ENCODE peak calls at places on chromosomes 16 and 17, in six cellular contexts. One of them, this sample, is unnamed.

GRCh38 chr17:68514809-68515208 is 2.6 kb downstream of the PRKAR1A start:
- DNase-seq in psoas muscle: no peak
- DNase-seq in upper lobe of left lung: no peak
- DNase-seq in thoracic aorta: no peak
- DNase-seq in tibial artery: no peak
- DNase-seq in CD8-positive, alpha-beta memory T cell: no peak
- DNase-seq in this sample: no peak

GRCh38 chr17:46193626-46194392 is 580 bp upstream of the KANSL1 start:
- DNase-seq in psoas muscle: peak; percentile 100
- DNase-seq in tibial artery: peak; percentile 97
- DNase-seq in thoracic aorta: peak; percentile 82
- DNase-seq in CD8-positive, alpha-beta memory T cell: peak; percentile 90
- DNase-seq in upper lobe of left lung: peak; percentile 96
- DNase-seq in this sample: peak; percentile 98

GRCh38 chr16:89137666-89138512 is 33.7 kb upstream of the CDH15 start:
- DNase-seq in thoracic aorta: no peak
- DNase-seq in psoas muscle: no peak
- DNase-seq in upper lobe of left lung: no peak
- DNase-seq in CD8-positive, alpha-beta memory T cell: no peak
- DNase-seq in tibial artery: no peak
- DNase-seq in this sample: no peak

GRCh38 chr17:12637015-12637414 is 28.7 kb upstream of the MYOCD start:
- DNase-seq in CD8-positive, alpha-beta memory T cell: no peak
- DNase-seq in upper lobe of left lung: no peak
- DNase-seq in tibial artery: no peak
- DNase-seq in thoracic aorta: peak; percentile 52
- DNase-seq in psoas muscle: no peak
- DNase-seq in this sample: no peak

GRCh38 chr17:64024781-64025731 is 4.6 kb upstream of the ICAM2 start:
- DNase-seq in tibial artery: no peak
- DNase-seq in CD8-positive, alpha-beta memory T cell: no peak
- DNase-seq in thoracic aorta: no peak
- DNase-seq in psoas muscle: no peak
- DNase-seq in upper lobe of left lung: no peak
- DNase-seq in this sample: peak; percentile 5

GRCh38 chr16:64627288-64627687 is 494.6 kb downstream of the CDH11 start:
- DNase-seq in thoracic aorta: no peak
- DNase-seq in tibial artery: no peak
- DNase-seq in CD8-positive, alpha-beta memory T cell: no peak
- DNase-seq in upper lobe of left lung: no peak
- DNase-seq in psoas muscle: no peak
- DNase-seq in this sample: peak; percentile 27

GRCh38 chr16:84463221-84463620 is 41.2 kb downstream of the MEAK7 start:
- DNase-seq in tibial artery: peak; percentile 6
- DNase-seq in thoracic aorta: no peak
- DNase-seq in psoas muscle: no peak
- DNase-seq in CD8-positive, alpha-beta memory T cell: no peak
- DNase-seq in upper lobe of left lung: peak; percentile 12
- DNase-seq in this sample: no peak

GRCh38 chr17:80987941-80988461 is 3.6 kb upstream of the CHMP6 start:
- DNase-seq in upper lobe of left lung: no peak
- DNase-seq in tibial artery: no peak
- DNase-seq in thoracic aorta: no peak
- DNase-seq in psoas muscle: peak; percentile 79
- DNase-seq in CD8-positive, alpha-beta memory T cell: no peak
- DNase-seq in this sample: peak; percentile 40

GRCh38 chr16:17448640-17449638 is 21.8 kb downstream of the XYLT1 start:
- DNase-seq in psoas muscle: peak; percentile 76
- DNase-seq in thoracic aorta: no peak
- DNase-seq in tibial artery: peak; percentile 49
- DNase-seq in upper lobe of left lung: peak; percentile 55
- DNase-seq in CD8-positive, alpha-beta memory T cell: no peak
- DNase-seq in this sample: no peak

GRCh38 chr17:34635876-34636275 is 56.5 kb downstream of the TMEM132E start:
- DNase-seq in tibial artery: no peak
- DNase-seq in CD8-positive, alpha-beta memory T cell: no peak
- DNase-seq in thoracic aorta: no peak
- DNase-seq in psoas muscle: peak; percentile 35
- DNase-seq in upper lobe of left lung: no peak
- DNase-seq in this sample: no peak

GRCh38 chr16:49634235-49635008 is 221.5 kb downstream of the ZNF423 start:
- DNase-seq in CD8-positive, alpha-beta memory T cell: no peak
- DNase-seq in upper lobe of left lung: no peak
- DNase-seq in thoracic aorta: no peak
- DNase-seq in tibial artery: no peak
- DNase-seq in psoas muscle: no peak
- DNase-seq in this sample: no peak

GRCh38 chr16:68696514-68696913 is 40.6 kb upstream of the CDH1 start:
- DNase-seq in tibial artery: no peak
- DNase-seq in CD8-positive, alpha-beta memory T cell: no peak
- DNase-seq in psoas muscle: no peak
- DNase-seq in thoracic aorta: no peak
- DNase-seq in upper lobe of left lung: no peak
- DNase-seq in this sample: no peak

GRCh38 chr17:16973760-16974540 is 2.0 kb upstream of the TNFRSF13B start:
- DNase-seq in psoas muscle: no peak
- DNase-seq in upper lobe of left lung: no peak
- DNase-seq in CD8-positive, alpha-beta memory T cell: no peak
- DNase-seq in thoracic aorta: no peak
- DNase-seq in tibial artery: no peak
- DNase-seq in this sample: no peak

GRCh38 chr17:76088041-76088867 is 9.3 kb downstream of the ZACN start:
- DNase-seq in tibial artery: no peak
- DNase-seq in upper lobe of left lung: no peak
- DNase-seq in thoracic aorta: no peak
- DNase-seq in CD8-positive, alpha-beta memory T cell: no peak
- DNase-seq in psoas muscle: no peak
- DNase-seq in this sample: peak; percentile 91

GRCh38 chr16:12781777-12782176 is 21.9 kb downstream of the CPPED1 start:
- DNase-seq in CD8-positive, alpha-beta memory T cell: no peak
- DNase-seq in upper lobe of left lung: no peak
- DNase-seq in thoracic aorta: no peak
- DNase-seq in psoas muscle: no peak
- DNase-seq in tibial artery: no peak
- DNase-seq in this sample: no peak

GRCh38 chr17:17125136-17126084 is 80.7 kb downstream of the PLD6 start:
- DNase-seq in CD8-positive, alpha-beta memory T cell: peak; percentile 35
- DNase-seq in psoas muscle: peak; percentile 32
- DNase-seq in upper lobe of left lung: no peak
- DNase-seq in tibial artery: no peak
- DNase-seq in thoracic aorta: no peak
- DNase-seq in this sample: no peak

GRCh38 chr16:66408181-66409048 is 18.7 kb upstream of the BEAN1 start:
- DNase-seq in psoas muscle: no peak
- DNase-seq in CD8-positive, alpha-beta memory T cell: peak; percentile 64
- DNase-seq in thoracic aorta: no peak
- DNase-seq in tibial artery: no peak
- DNase-seq in upper lobe of left lung: no peak
- DNase-seq in this sample: no peak

GRCh38 chr17:44218344-44219125 is 940 bp downstream of the UBTF start:
- DNase-seq in thoracic aorta: no peak
- DNase-seq in tibial artery: peak; percentile 77
- DNase-seq in psoas muscle: peak; percentile 95
- DNase-seq in CD8-positive, alpha-beta memory T cell: peak; percentile 93
- DNase-seq in upper lobe of left lung: peak; percentile 91
- DNase-seq in this sample: peak; percentile 98

GRCh38 chr17:47850692-47851573 is at the start of gene SP6:
- DNase-seq in tibial artery: no peak
- DNase-seq in upper lobe of left lung: peak; percentile 85
- DNase-seq in CD8-positive, alpha-beta memory T cell: peak; percentile 35
- DNase-seq in psoas muscle: peak; percentile 77
- DNase-seq in thoracic aorta: no peak
- DNase-seq in this sample: peak; percentile 96

GRCh38 chr17:65005858-65006257 is 50.7 kb downstream of the GNA13 start:
- DNase-seq in psoas muscle: no peak
- DNase-seq in thoracic aorta: no peak
- DNase-seq in CD8-positive, alpha-beta memory T cell: no peak
- DNase-seq in tibial artery: no peak
- DNase-seq in upper lobe of left lung: no peak
- DNase-seq in this sample: no peak

GRCh38 chr17:43856141-43856540 is 9.2 kb downstream of the CD300LG start:
- DNase-seq in tibial artery: no peak
- DNase-seq in thoracic aorta: no peak
- DNase-seq in upper lobe of left lung: no peak
- DNase-seq in CD8-positive, alpha-beta memory T cell: no peak
- DNase-seq in psoas muscle: no peak
- DNase-seq in this sample: no peak

GRCh38 chr17:82710499-82711232 is 5.8 kb upstream of the FN3KRP start:
- DNase-seq in CD8-positive, alpha-beta memory T cell: no peak
- DNase-seq in psoas muscle: no peak
- DNase-seq in thoracic aorta: no peak
- DNase-seq in tibial artery: no peak
- DNase-seq in upper lobe of left lung: no peak
- DNase-seq in this sample: peak; percentile 84

GRCh38 chr17:18031955-18032354 is 7.0 kb downstream of the ATPAF2 start:
- DNase-seq in tibial artery: no peak
- DNase-seq in thoracic aorta: no peak
- DNase-seq in upper lobe of left lung: peak; percentile 24
- DNase-seq in CD8-positive, alpha-beta memory T cell: no peak
- DNase-seq in psoas muscle: no peak
- DNase-seq in this sample: no peak

GRCh38 chr16:72427001-72427785 is 255.2 kb upstream of the PMFBP1 start:
- DNase-seq in upper lobe of left lung: no peak
- DNase-seq in CD8-positive, alpha-beta memory T cell: no peak
- DNase-seq in tibial artery: no peak
- DNase-seq in psoas muscle: no peak
- DNase-seq in thoracic aorta: no peak
- DNase-seq in this sample: no peak

GRCh38 chr17:51119415-51120356 is 982 bp downstream of the SPAG9 start:
- DNase-seq in thoracic aorta: no peak
- DNase-seq in tibial artery: peak; percentile 43
- DNase-seq in CD8-positive, alpha-beta memory T cell: peak; percentile 32
- DNase-seq in upper lobe of left lung: peak; percentile 39
- DNase-seq in psoas muscle: peak; percentile 75
- DNase-seq in this sample: peak; percentile 74

GRCh38 chr17:80103686-80104085 is 2.3 kb downstream of the GAA start:
- DNase-seq in upper lobe of left lung: no peak
- DNase-seq in thoracic aorta: no peak
- DNase-seq in CD8-positive, alpha-beta memory T cell: no peak
- DNase-seq in tibial artery: no peak
- DNase-seq in psoas muscle: no peak
- DNase-seq in this sample: no peak

GRCh38 chr16:28596840-28597691 is at the start of gene SULT1A2:
- DNase-seq in psoas muscle: no peak
- DNase-seq in CD8-positive, alpha-beta memory T cell: no peak
- DNase-seq in tibial artery: no peak
- DNase-seq in upper lobe of left lung: peak; percentile 90
- DNase-seq in thoracic aorta: no peak
- DNase-seq in this sample: peak; percentile 67

GRCh38 chr16:23394141-23394540 is 58.8 kb downstream of the COG7 start:
- DNase-seq in thoracic aorta: no peak
- DNase-seq in upper lobe of left lung: no peak
- DNase-seq in CD8-positive, alpha-beta memory T cell: no peak
- DNase-seq in tibial artery: no peak
- DNase-seq in psoas muscle: no peak
- DNase-seq in this sample: no peak

DNA sequence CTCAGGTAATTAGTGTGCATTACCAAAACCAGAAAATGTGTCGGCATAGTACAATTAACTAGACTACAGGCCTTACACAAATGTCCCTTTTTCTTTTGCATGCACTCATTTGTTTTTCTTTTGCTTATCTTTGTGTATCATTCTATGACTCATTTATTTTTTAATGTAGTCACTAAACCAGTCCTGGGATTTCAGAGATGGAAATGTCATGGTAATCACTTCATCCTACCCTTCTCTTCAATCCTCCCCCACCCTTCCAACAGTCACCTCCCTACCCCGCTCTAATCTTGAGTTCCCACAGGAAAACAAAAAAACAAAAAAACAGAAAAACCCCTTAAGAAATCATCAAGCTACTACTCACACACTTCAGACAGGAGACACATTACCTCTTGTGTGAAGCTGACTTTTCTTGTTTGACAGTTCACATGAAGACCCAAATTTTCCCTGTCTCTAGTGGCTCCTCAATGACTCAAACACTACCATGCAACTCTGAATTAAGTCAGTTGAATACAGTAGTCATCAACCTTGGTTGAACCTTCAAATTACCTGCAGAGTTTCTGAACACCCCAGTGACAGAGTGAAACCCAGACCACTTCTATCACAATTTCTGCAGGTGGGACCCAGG is 242.4 kb upstream of the SALL1 start:
- DNase-seq in psoas muscle: no peak
- DNase-seq in thoracic aorta: no peak
- DNase-seq in tibial artery: no peak
- DNase-seq in CD8-positive, alpha-beta memory T cell: no peak
- DNase-seq in upper lobe of left lung: no peak
- DNase-seq in this sample: no peak
- H3K4me3 ChIP-seq in psoas muscle: no peak overlapping the region
- H3K4me3 ChIP-seq in thoracic aorta: no peak overlapping the region
- H3K4me3 ChIP-seq in tibial artery: no peak overlapping the region
- H3K4me3 ChIP-seq in CD8-positive, alpha-beta memory T cell: no peak overlapping the region
- H3K4me3 ChIP-seq in upper lobe of left lung: no peak overlapping the region
- H3K4me3 ChIP-seq in this sample: no peak overlapping the region

GRCh38 chr17:78802008-78802407 is 19.9 kb upstream of the CYTH1 start:
- DNase-seq in CD8-positive, alpha-beta memory T cell: no peak
- DNase-seq in tibial artery: no peak
- DNase-seq in upper lobe of left lung: no peak
- DNase-seq in psoas muscle: no peak
- DNase-seq in thoracic aorta: no peak
- DNase-seq in this sample: no peak
- H3K36me3 ChIP-seq in CD8-positive, alpha-beta memory T cell: peaks cover 62% of the 10 kb centered on the region
- H3K36me3 ChIP-seq in tibial artery: peaks cover 69% of the 10 kb centered on the region
- H3K36me3 ChIP-seq in upper lobe of left lung: peaks cover 69% of the 10 kb centered on the region
- H3K36me3 ChIP-seq in psoas muscle: no peaks in the 10 kb centered on the region
- H3K36me3 ChIP-seq in thoracic aorta: peaks cover 64% of the 10 kb centered on the region
- H3K36me3 ChIP-seq in this sample: peaks cover 33% of the 10 kb centered on the region

DNA sequence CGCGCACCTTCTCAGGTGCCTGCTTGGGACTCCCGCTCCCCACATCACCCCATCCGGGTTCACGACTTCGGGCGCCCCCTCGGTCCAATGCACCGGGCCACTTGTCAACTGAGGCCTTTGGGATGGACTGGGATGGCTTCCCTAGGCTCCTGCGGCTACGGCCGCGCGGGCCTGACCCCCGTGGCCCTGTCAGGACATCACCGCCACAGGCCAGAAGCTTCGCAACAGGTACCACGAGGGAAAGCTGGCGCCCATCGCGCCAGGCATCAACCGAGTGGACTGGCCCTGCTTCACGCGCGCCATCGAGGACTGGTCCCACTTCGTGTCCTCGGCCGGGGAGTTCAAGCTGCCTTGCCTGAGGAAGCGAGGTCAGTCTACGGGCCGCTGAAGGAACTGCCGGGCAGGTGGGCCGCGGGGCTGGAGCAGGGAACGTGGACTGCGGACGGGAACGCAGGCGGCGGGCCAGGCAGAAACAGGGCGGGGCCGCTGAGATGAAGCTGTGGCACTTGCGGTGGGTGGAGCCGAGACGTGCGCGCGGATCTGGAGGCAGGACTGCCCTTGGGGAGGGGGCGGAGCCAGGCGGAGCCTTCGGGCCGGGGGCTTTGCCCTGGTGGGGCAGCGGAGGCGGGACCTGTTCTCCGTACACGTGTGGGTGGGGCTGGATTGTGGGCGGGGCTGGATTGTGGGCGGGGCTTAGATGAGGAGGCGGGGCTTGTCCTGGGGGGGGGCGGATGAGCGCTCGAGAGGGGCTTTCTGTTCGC is 13.7 kb upstream of the CNGB1 start:
- DNase-seq in thoracic aorta: no peak
- DNase-seq in tibial artery: peak; percentile 74
- DNase-seq in CD8-positive, alpha-beta memory T cell: peak; percentile 90
- DNase-seq in upper lobe of left lung: peak; percentile 95
- DNase-seq in psoas muscle: peak; percentile 87
- DNase-seq in this sample: peak; percentile 100
- H3K27me3 ChIP-seq in thoracic aorta: no peaks in the 10 kb centered on the region
- H3K27me3 ChIP-seq in tibial artery: peaks cover 27% of the 10 kb centered on the region
- H3K27me3 ChIP-seq in CD8-positive, alpha-beta memory T cell: no peaks in the 10 kb centered on the region
- H3K27me3 ChIP-seq in upper lobe of left lung: no peaks in the 10 kb centered on the region
- H3K27me3 ChIP-seq in psoas muscle: peaks cover 2% of the 10 kb centered on the region
- H3K27me3 ChIP-seq in this sample: peaks cover 28% of the 10 kb centered on the region

GRCh38 chr17:6755731-6756184 is at the start of gene XAF1:
- DNase-seq in upper lobe of left lung: peak; percentile 38
- DNase-seq in thoracic aorta: no peak
- DNase-seq in CD8-positive, alpha-beta memory T cell: peak; percentile 51
- DNase-seq in tibial artery: peak; percentile 40
- DNase-seq in psoas muscle: peak; percentile 52
- DNase-seq in this sample: peak; percentile 32
- H3K4me3 ChIP-seq in upper lobe of left lung: peak within 1 kb of the TSS; percentile 54
- H3K4me3 ChIP-seq in thoracic aorta: peak within 1 kb of the TSS; percentile 77
- H3K4me3 ChIP-seq in CD8-positive, alpha-beta memory T cell: peak within 1 kb of the TSS; percentile 90
- H3K4me3 ChIP-seq in tibial artery: peak within 1 kb of the TSS; percentile 51
- H3K4me3 ChIP-seq in psoas muscle: peak within 1 kb of the TSS; percentile 63
- H3K4me3 ChIP-seq in this sample: no peak within 1 kb of the TSS